ENCODE peak calls at places on chromosome 5, in eight cellular contexts. B is OCI-LY7, U is testis, C is heart right ventricle, R is fibroblast of lung, P is cardiac muscle cell, A is tibial artery, M is uterus. G is an unnamed sample. For H3K4me1, the result is how much of the 10 kb centered on the place peaks cover.

GRCh38 chr5:128629162-128629561 is 91.1 kb upstream of the FBN2 start:
- DNase-seq in B (no peak), U (no peak), M (no peak), C (no peak), P (peak), A (no peak), R (peak), G (no peak)

GRCh38 chr5:27702339-27702820 is 664.0 kb upstream of the CDH9 start:
- DNase-seq in U (no peak), R (peak), C (no peak), B (no peak), P (peak), M (no peak), A (no peak), G (no peak)

GRCh38 chr5:53929596-53929995 is 369.2 kb downstream of the NDUFS4 start:
- DNase-seq in P (no peak), U (no peak), A (no peak), B (no peak), R (no peak), C (no peak), M (no peak), G (no peak)

GRCh38 chr5:17951392-17952169 is 317.3 kb downstream of the TAF11L14 start:
- DNase-seq in R (no peak), P (no peak), A (no peak), B (no peak), M (no peak), U (no peak), C (no peak), G (no peak)

GRCh38 chr5:110478899-110479298 is 247.6 kb downstream of the TMEM232 start:
- DNase-seq in P (no peak), R (peak), M (no peak), A (no peak), B (no peak), U (no peak), C (no peak), G (no peak)

GRCh38 chr5:115977988-115978387 is 15.7 kb downstream of the LVRN start:
- DNase-seq in U (no peak), C (no peak), M (no peak), R (peak), A (no peak), B (no peak), P (no peak), G (no peak)

GRCh38 chr5:77663081-77663863 is 24.8 kb upstream of the OTP start:
- DNase-seq in P (no peak), U (no peak), R (no peak), M (no peak), C (no peak), A (no peak), B (no peak), G (no peak)

GRCh38 chr5:103428411-103428871 is 134.1 kb downstream of the NUDT12 start:
- DNase-seq in A (no peak), U (peak), M (no peak), R (peak), P (no peak), B (no peak), C (peak), G (no peak)

GRCh38 chr5:65913519-65913918 is 12.9 kb upstream of the ERBIN start:
- DNase-seq in C (no peak), M (no peak), U (peak), R (no peak), A (no peak), P (peak), B (no peak), G (no peak)

GRCh38 chr5:37871023-37871815 is 31.4 kb upstream of the GDNF start:
- DNase-seq in U (no peak), P (no peak), M (no peak), A (no peak), R (peak), B (no peak), C (no peak), G (no peak)

GRCh38 chr5:138037907-138038633 is 5.2 kb upstream of the FAM13B start:
- DNase-seq in M (no peak), P (no peak), A (no peak), B (no peak), U (no peak), C (no peak), R (no peak), G (no peak)

GRCh38 chr5:172714491-172715420 is 56.2 kb downstream of the DUSP1 start:
- DNase-seq in R (peak), M (peak), U (peak), P (peak), B (peak), C (peak), A (peak), G (peak)
- H3K27ac ChIP-seq in R (peak), M (peak), U (peak), P (no peak), B (no peak), C (peak), A (peak), G (peak)

GRCh38 chr5:113825143-113825542 is 311.6 kb downstream of the YTHDC2 start:
- DNase-seq in U (no peak), A (no peak), B (no peak), R (peak), M (no peak), P (no peak), C (no peak), G (no peak)

DNA sequence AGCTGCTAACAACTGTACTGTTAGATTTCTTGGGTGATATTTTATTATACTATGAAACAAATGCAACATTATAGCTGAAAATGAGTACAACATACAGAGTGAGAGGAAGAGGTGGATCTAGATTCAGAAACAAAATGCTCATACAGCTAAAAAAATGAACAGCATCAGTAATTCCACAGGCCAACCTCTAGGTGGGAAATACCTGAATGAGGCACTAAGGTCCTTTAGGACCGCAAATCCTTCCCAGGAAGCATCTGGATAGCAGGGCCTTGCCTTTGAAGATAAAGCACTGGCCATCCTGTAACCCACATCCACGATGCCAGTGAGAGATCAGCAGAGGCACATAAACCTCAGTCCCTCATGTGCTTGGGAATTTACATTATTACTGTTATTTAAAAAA is 310.8 kb downstream of the YTHDC2 start:
- DNase-seq in P (no peak), M (no peak), U (no peak), R (no peak), A (no peak), B (no peak), C (no peak), G (no peak)
- TF ChIP-seq CTCF in P (no peak), M (no peak), U (no peak), R (no peak), A (no peak), B (no peak), C (no peak), G (no peak)

GRCh38 chr5:159005062-159005461 is 94.7 kb downstream of the EBF1 start:
- DNase-seq in B (no peak), R (no peak), U (no peak), A (no peak), M (no peak), P (no peak), C (no peak), G (no peak)

DNA sequence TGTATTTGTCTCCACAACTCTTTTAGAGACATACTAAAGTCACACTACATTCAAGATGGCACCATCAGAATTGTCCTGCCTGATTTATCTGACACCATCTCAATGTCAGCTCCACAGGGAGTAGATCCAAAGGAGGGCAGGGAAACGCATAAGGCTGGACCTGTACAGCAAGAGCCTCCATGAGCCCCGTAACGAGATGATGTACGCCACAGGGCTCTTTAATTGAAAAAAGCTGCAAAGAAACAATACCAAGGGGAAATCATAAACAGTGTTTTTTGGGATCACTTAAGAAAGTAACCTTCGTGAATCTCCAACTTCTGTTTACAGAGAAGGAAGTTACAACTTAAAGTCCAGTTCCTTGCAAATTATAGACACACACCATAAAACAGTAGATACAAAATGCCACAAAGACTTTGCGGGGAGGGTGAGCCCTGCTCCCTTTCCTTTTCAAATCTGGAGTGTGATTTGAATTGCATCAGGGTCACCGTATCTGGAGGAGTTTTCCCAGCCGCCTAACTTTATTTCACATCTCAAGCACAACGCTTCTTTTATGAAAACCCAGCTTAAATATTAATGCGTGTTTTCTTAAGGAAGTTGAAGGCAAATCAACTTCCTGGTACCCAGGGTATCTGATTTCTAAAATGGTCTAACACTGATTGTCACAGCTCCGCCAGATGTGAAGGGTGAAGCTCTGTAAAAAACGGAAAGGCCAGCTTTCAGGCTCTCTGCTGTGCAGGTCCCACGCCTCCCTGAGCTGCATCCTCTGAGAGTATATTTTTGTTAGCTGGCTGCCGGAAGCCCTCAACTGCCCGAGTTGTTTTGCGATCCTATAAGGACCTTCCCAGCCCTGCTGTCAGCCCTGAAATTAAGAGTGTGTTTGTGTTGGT is 88.9 kb downstream of the EBF1 start:
- DNase-seq in C (peak), R (no peak), P (no peak), B (peak), U (peak), M (no peak), A (no peak), G (no peak)
- H3K4me1 ChIP-seq in C (under half), R (under half), P (under half), B (half or more), U (under half), M (under half), A (under half), G (under half)

GRCh38 chr5:1565737-1566734 is 42.3 kb upstream of the LPCAT1 start:
- DNase-seq in P (no peak), C (no peak), R (no peak), M (no peak), U (no peak), A (peak), B (no peak), G (no peak)
- H3K27ac ChIP-seq in P (no peak), C (no peak), R (no peak), M (no peak), U (no peak), A (peak), B (no peak), G (no peak)

DNA sequence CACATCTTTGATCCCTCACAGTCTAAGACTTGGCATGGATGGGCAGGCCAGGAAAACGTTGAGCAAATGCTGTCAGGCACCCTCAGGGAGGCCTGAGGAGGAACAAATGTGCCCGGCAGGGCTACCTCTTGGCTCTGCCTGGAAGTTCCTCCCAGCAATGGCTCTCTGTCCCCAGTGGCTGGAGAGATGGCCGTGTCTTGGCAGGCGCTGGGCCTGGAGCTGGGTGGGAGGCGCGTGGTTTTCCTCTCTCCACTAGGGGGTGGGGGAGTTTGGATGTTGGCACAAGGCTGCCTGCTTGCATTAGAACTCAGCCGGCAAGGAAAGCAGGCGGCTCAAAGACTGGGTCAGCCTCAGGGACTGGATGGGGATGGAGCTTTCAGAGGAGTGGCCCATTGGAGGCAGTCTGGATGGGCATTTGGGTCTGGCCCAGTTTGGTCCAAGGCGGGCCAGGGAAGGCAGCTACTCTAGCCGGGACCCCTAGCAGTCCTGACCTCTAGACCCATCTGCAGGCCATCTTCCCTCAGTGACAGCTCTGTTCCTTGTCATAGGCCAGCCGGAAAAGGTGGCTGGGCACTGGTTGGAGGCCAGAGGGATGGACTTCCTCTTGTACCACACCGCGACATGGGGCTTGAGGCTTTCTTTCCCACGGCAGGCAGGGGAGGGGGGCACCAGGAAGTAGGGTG is 68.2 kb upstream of the STC2 start:
- DNase-seq in B (no peak), P (peak), U (no peak), R (no peak), A (no peak), C (no peak), M (no peak), G (no peak)
- TF ChIP-seq CTCF in B (peak), P (peak), U (no peak), R (peak), A (no peak), C (no peak), M (no peak), G (no peak)